ENCODE peak calls at places on chromosomes 4 and X, in seven cellular contexts. O is SK-MEL-5; J is EL; Y is CD4-positive, alpha-beta memory T cell; W is NCI-H345; E is GM03348; M is GM04504. V is an unnamed sample.

GRCh38 chrX:39576081-39576701 is 521.6 kb downstream of the BCOR start:
- DNase-seq in O (no peak), J (no peak), Y (no peak), W (peak), E (no peak), M (no peak), V (no peak)

GRCh38 chr4:20487852-20488251 is 212.4 kb upstream of the PACRGL start:
- DNase-seq in O (no peak), J (peak), Y (no peak), W (no peak), E (peak), M (no peak), V (peak)

GRCh38 chr4:53089940-53090729 is 228.0 kb downstream of the RASL11B start:
- DNase-seq in O (no peak), J (no peak), Y (no peak), W (no peak), E (peak), M (peak), V (no peak)

GRCh38 chr4:12956026-12956425 is 528.1 kb downstream of the RAB28 start:
- DNase-seq in O (no peak), J (no peak), Y (no peak), W (no peak), E (no peak), M (no peak), V (no peak)

GRCh38 chr4:89356086-89356485 is 48.5 kb upstream of the GPRIN3 start:
- DNase-seq in O (no peak), J (no peak), Y (no peak), W (peak), E (no peak), M (no peak), V (no peak)

GRCh38 chr4:140085924-140086323 is 68.1 kb downstream of the MAML3 start:
- DNase-seq in O (no peak), J (no peak), Y (no peak), W (no peak), E (no peak), M (no peak), V (no peak)

GRCh38 chr4:3293410-3294391 is 880 bp downstream of the RGS12 start:
- DNase-seq in O (no peak), J (no peak), Y (no peak), W (no peak), E (no peak), M (no peak), V (no peak)

GRCh38 chrX:8755116-8755515 is 23.2 kb upstream of the ANOS1 start:
- DNase-seq in O (no peak), J (no peak), Y (no peak), W (no peak), E (no peak), M (no peak), V (no peak)

GRCh38 chr4:101280866-101281600 is 66.3 kb downstream of the PPP3CA start:
- DNase-seq in O (no peak), J (no peak), Y (no peak), W (no peak), E (no peak), M (no peak), V (no peak)

GRCh38 chrX:18255059-18255458 is 34.4 kb upstream of the BEND2 start:
- DNase-seq in O (no peak), J (no peak), Y (no peak), W (no peak), E (no peak), M (no peak), V (no peak)

GRCh38 chr4:97998203-97998602 is 145.1 kb downstream of the STPG2 start:
- DNase-seq in O (no peak), J (no peak), Y (no peak), W (no peak), E (no peak), M (no peak), V (no peak)

GRCh38 chr4:85836588-85836987 is 361.6 kb downstream of the ARHGAP24 start:
- DNase-seq in O (no peak), J (no peak), Y (no peak), W (no peak), E (no peak), M (no peak), V (no peak)

GRCh38 chr4:29762151-29762550 is 958.0 kb upstream of the PCDH7 start:
- DNase-seq in O (no peak), J (no peak), Y (no peak), W (no peak), E (no peak), M (no peak), V (no peak)

GRCh38 chr4:138242830-138243149 is 641 bp upstream of the SLC7A11 start:
- DNase-seq in O (no peak), J (no peak), Y (no peak), W (no peak), E (no peak), M (no peak), V (no peak)

GRCh38 chr4:77931452-77932135 is 69.0 kb downstream of the MRPL1 start:
- DNase-seq in O (no peak), J (peak), Y (no peak), W (no peak), E (no peak), M (peak), V (peak)

GRCh38 chr4:101655847-101656246 is 134.7 kb upstream of the BANK1 start:
- DNase-seq in O (no peak), J (no peak), Y (no peak), W (no peak), E (no peak), M (no peak), V (no peak)

GRCh38 chrX:70424801-70425200 is 1.7 kb downstream of the GDPD2 start:
- DNase-seq in O (no peak), J (no peak), Y (no peak), W (no peak), E (no peak), M (no peak), V (no peak)

GRCh38 chr4:37760840-37761239 is 65.6 kb upstream of the PGM2 start:
- DNase-seq in O (no peak), J (no peak), Y (no peak), W (no peak), E (no peak), M (no peak), V (no peak)

GRCh38 chrX:68832516-68833447 is 4.0 kb downstream of the EFNB1 start:
- DNase-seq in O (no peak), J (no peak), Y (no peak), W (no peak), E (no peak), M (no peak), V (no peak)

GRCh38 chrX:119118780-119119395 is 8.7 kb downstream of the KIAA1210 start:
- DNase-seq in O (peak), J (peak), Y (peak), W (peak), E (peak), M (peak), V (peak)

GRCh38 chrX:40581333-40581910 is 652 bp downstream of the ATP6AP2 start:
- DNase-seq in O (peak), J (peak), Y (peak), W (no peak), E (peak), M (no peak), V (peak)

GRCh38 chr4:107825072-107825789 is 499 bp downstream of the SGMS2 start:
- DNase-seq in O (peak), J (peak), Y (no peak), W (no peak), E (peak), M (no peak), V (peak)